ENCODE peak calls at places on chromosomes 3 and 15, in eight cellular contexts. O is gastrocnemius medialis; I is CD8-positive, alpha-beta T cell; C is fibroblast of lung; Y is effector memory CD4-positive, alpha-beta T cell; N is SJSA1; Z is ascending aorta; E is K562. W is an unnamed sample. For H3K4me1, the result is how much of the 10 kb centered on the place peaks cover.

GRCh38 chr3:43477600-43477999 is 144.2 kb downstream of the ANO10 start:
- DNase-seq in O (no peak), I (peak), Z (no peak), Y (peak), C (no peak), N (no peak), E (no peak), W (peak)

GRCh38 chr15:25176991-25177954 is 222.5 kb downstream of the SNRPN start:
- DNase-seq in E (no peak), Y (no peak), C (no peak), Z (no peak), I (no peak), N (peak), O (no peak), W (peak)

GRCh38 chr3:124413989-124414598 is 316.2 kb upstream of the UMPS start:
- DNase-seq in Z (no peak), I (no peak), C (no peak), Y (no peak), E (no peak), O (no peak), N (no peak), W (no peak)

GRCh38 chr15:92901053-92901761 is 1.1 kb downstream of the CHD2 start:
- DNase-seq in E (no peak), N (no peak), C (peak), O (no peak), I (no peak), Z (no peak), Y (no peak), W (no peak)

GRCh38 chr15:45150481-45150880 is 20.7 kb downstream of the DUOX1 start:
- DNase-seq in Z (no peak), Y (no peak), I (no peak), O (no peak), E (no peak), N (no peak), C (no peak), W (no peak)

GRCh38 chr3:8954938-8955763 is 8.1 kb downstream of the RAD18 start:
- DNase-seq in C (no peak), Y (no peak), N (no peak), E (peak), O (no peak), I (no peak), Z (no peak), W (no peak)

GRCh38 chr3:72265250-72265649 is 480.3 kb upstream of the PROK2 start:
- DNase-seq in O (no peak), Y (no peak), I (no peak), N (no peak), Z (no peak), C (peak), E (peak), W (no peak)

GRCh38 chr15:70264014-70264492 is 166.3 kb upstream of the TLE3 start:
- DNase-seq in E (no peak), O (no peak), N (no peak), Y (no peak), I (no peak), Z (no peak), C (no peak), W (peak)

GRCh38 chr3:6716374-6716773 is 144.5 kb upstream of the GRM7 start:
- DNase-seq in Y (no peak), O (no peak), C (no peak), I (no peak), Z (no peak), N (no peak), E (no peak), W (no peak)
- H3K4me1 ChIP-seq in Y (under half), O (under half), C (under half), I (under half), Z (under half), N (under half), E (under half), W (under half)

GRCh38 chr3:152400912-152401311 is 132.2 kb downstream of the MBNL1 start:
- DNase-seq in Y (no peak), I (no peak), C (peak), E (no peak), Z (no peak), N (peak), O (no peak), W (no peak)

GRCh38 chr3:152402698-152403456 is 134.1 kb downstream of the MBNL1 start:
- DNase-seq in C (no peak), Y (no peak), N (no peak), I (no peak), Z (no peak), O (no peak), E (peak), W (no peak)

GRCh38 chr3:152404976-152405375 is 136.2 kb downstream of the MBNL1 start:
- DNase-seq in C (no peak), O (no peak), E (no peak), Y (no peak), I (no peak), N (no peak), Z (no peak), W (no peak)

GRCh38 chr3:152403632-152404066 is 134.9 kb downstream of the MBNL1 start:
- DNase-seq in N (no peak), Z (peak), C (peak), O (peak), E (peak), Y (no peak), I (no peak), W (peak)

DNA sequence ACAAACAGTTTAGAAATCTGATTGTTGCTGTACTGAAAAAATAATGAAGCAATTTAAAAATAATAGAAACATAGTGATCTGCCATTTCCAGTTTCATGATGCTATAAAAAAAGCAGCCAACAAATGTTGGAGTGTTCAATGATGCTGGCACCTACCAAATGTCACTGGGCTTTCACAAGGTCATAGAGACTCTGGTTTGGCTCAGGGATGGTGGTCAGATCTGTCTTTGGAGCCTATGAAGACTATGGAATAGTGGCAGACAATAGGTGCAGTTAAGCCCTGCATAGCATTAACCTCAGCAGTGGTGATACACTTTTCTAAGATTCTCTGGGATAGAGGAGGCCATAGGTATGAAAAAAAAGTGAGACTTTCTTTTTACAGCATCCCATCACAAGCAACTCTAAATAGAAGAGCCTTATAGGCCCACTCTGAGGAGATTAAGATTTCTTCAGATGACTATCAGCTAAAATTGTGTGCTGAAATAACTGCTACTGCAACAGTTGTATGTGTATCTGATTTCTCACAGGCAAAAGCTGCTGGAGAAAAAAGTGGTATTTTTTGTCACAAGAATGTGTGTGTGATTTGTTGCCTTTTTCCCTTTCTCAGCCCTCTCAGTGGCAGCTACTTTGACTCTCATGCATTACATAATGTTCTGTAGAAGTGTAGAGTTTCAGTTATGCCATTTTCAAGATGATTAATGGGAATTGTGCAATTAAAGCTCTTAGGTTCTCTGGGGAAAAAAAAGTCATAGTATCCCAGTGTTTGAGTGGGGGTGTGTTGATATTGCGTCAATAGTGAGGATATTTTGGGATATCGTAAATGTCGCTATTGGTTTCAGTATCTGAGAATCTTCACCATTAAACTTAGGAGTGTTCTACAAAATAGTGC is 137.4 kb downstream of the MBNL1 start:
- DNase-seq in O (peak), Z (no peak), E (no peak), N (no peak), C (peak), I (no peak), Y (no peak), W (no peak)
- H3K4me1 ChIP-seq in O (half or more), Z (half or more), E (under half), N (under half), C (under half), I (half or more), Y (under half), W (half or more)

DNA sequence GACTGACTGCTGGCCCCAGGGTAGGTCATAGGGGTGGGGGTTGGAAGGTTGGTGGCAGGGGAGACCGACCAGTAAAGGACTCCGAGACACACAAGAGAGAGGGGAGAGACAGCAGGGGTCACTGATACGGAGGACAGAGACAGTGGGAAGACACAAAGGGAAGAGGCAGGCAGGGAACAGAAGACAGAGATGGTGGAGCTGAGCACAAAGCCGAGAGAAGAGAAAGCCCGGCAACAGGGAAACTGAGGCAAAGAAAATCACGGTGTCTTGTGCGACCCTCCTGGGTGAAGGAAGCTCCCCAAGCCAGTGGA is 502 bp downstream of the RASL12 start:
- DNase-seq in E (no peak), I (no peak), N (no peak), Z (no peak), O (no peak), Y (no peak), C (no peak), W (no peak)
- H3K4me1 ChIP-seq in E (under half), I (under half), N (half or more), Z (half or more), O (under half), Y (under half), C (under half), W (under half)

DNA sequence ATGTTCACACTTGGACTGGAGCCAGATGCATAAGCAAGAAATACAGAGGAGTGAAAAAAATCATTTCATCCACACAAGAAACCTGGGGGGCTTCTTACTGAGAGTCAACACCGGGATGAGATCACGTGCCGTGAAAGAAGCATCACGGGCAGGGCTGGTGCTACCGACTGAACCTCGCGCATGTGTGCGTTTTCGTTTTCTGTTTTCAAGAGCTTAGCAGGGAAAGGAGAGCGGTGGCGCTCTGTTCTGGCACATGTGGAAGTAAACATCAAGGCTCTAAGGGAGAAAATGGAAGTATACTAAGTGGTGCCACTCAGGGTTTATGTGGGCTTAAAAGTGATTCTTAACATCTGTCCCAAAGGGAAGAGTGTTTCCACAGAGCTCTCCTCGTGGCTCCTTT is 55.9 kb downstream of the VGLL4 start:
- DNase-seq in Z (no peak), C (no peak), I (no peak), Y (no peak), O (no peak), N (no peak), E (no peak), W (no peak)
- H3K4me1 ChIP-seq in Z (half or more), C (under half), I (under half), Y (under half), O (half or more), N (under half), E (under half), W (half or more)

DNA sequence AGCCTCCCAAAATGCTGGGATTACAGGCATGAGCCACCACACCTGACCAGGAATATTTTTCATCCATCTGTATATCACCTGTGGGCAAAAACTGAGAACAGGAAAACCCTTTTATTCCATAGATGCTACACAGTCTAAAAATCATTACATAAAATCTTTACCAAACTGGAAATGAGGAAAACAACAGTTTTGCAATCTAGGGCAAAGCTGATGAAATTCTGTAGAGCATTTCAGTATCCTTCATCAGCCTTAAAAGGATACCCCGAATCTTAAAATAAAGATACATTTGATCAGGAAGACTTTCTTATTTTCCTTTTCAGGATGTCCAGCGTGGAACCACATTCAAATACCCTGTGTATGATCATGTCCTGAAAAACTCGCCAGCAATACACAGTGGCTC is 7.1 kb downstream of the SIAH2 start:
- DNase-seq in C (peak), E (no peak), Y (no peak), I (no peak), Z (no peak), N (no peak), O (no peak), W (no peak)
- H3K4me1 ChIP-seq in C (under half), E (under half), Y (under half), I (under half), Z (under half), N (under half), O (half or more), W (half or more)

GRCh38 chr3:41207355-41207754 is 8.1 kb downstream of the CTNNB1 start:
- DNase-seq in I (no peak), C (no peak), Z (no peak), Y (no peak), N (no peak), O (no peak), E (no peak), W (no peak)

GRCh38 chr3:41202834-41203345 is 3.6 kb downstream of the CTNNB1 start:
- DNase-seq in C (peak), Y (no peak), I (no peak), Z (no peak), O (peak), E (peak), N (peak), W (no peak)

GRCh38 chr3:41202075-41202833 is 2.9 kb downstream of the CTNNB1 start:
- DNase-seq in E (no peak), C (no peak), I (no peak), Z (no peak), N (no peak), O (no peak), Y (no peak), W (no peak)

GRCh38 chr3:41205591-41205990 is 6.3 kb downstream of the CTNNB1 start:
- DNase-seq in C (no peak), N (no peak), E (no peak), Z (no peak), O (no peak), I (no peak), Y (no peak), W (no peak)

DNA sequence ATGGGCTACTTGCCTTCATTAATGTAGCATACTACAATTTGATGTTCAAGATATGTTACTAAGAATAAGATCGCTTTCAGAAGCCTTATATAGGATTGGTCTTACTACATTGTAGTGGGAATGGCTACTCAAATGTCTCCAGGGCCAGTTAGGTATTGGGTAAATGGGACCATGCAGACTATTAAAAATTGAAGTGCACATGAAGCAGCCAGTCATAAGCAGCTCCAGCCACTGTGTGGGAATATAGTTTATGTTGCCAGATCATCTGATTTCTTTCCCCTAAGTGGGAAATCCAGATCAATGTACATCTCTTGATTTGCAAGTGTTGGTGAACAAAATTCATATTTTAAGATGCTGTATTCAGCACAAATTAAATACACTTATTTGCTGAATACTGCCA is 5.1 kb downstream of the CTNNB1 start:
- DNase-seq in E (no peak), I (no peak), C (no peak), Z (no peak), O (no peak), Y (no peak), N (no peak), W (no peak)
- H3K4me1 ChIP-seq in E (under half), I (half or more), C (under half), Z (under half), O (half or more), Y (under half), N (under half), W (half or more)